ENCODE peak calls at places on chromosomes 13 and 19, in five cellular contexts. V is H1, J is IMR-90, W is mesendoderm, S is neuronal stem cell. H is an unnamed sample.
A peak's percentile ranks its signal among the peaks of the same experiment; 100 is the strongest.

GRCh38 chr19:47357788-47358680 is 8.9 kb downstream of the DHX34 start:
- DNase-seq in S (no peak), V (peak; percentile 73), W (peak; percentile 52), J (no peak), H (no peak)

GRCh38 chr19:1907563-1908363 is 2.6 kb downstream of the ADAT3 start:
- DNase-seq in V (no peak), J (no peak), S (no peak), W (no peak), H (peak; percentile 92)

GRCh38 chr19:11737964-11738745 is 591 bp downstream of the ZNF823 start:
- DNase-seq in V (peak; percentile 62), W (peak; percentile 52), S (no peak), J (peak; percentile 12), H (peak; percentile 87)

GRCh38 chr19:33346665-33347064 is 26.8 kb upstream of the CEBPG start:
- DNase-seq in S (no peak), J (no peak), V (no peak), W (no peak), H (no peak)

GRCh38 chr13:47408546-47409319 is 511.9 kb upstream of the HTR2A start:
- DNase-seq in W (no peak), V (no peak), J (no peak), S (no peak), H (no peak)

GRCh38 chr13:21055016-21055415 is 6.4 kb downstream of the LATS2 start:
- DNase-seq in W (no peak), S (no peak), J (no peak), V (no peak), H (no peak)

GRCh38 chr13:77494226-77494625 is 41.3 kb upstream of the SCEL start:
- DNase-seq in J (no peak), W (no peak), S (no peak), V (no peak), H (no peak)

GRCh38 chr19:5006201-5006600 is 37.3 kb downstream of the KDM4B start:
- DNase-seq in V (no peak), W (peak; percentile 23), S (no peak), J (peak; percentile 60), H (no peak)

GRCh38 chr13:111413407-111414187 is 93.2 kb downstream of the TEX29 start:
- DNase-seq in S (no peak), V (no peak), J (no peak), W (no peak), H (no peak)

GRCh38 chr13:53873558-53873957 is 844.9 kb downstream of the OLFM4 start:
- DNase-seq in S (no peak), J (no peak), V (no peak), W (no peak), H (no peak)

GRCh38 chr13:51453959-51454703 is 1.3 kb upstream of the INTS6 start:
- DNase-seq in S (peak; percentile 8), J (peak; percentile 6), V (no peak), W (peak; percentile 61), H (no peak)

GRCh38 chr19:51407631-51408131 is 9.8 kb downstream of the SIGLEC10 start:
- DNase-seq in J (peak; percentile 17), S (no peak), V (no peak), W (peak; percentile 79), H (no peak)

GRCh38 chr19:7238091-7238490 is 56.1 kb downstream of the INSR start:
- DNase-seq in J (no peak), V (no peak), W (no peak), S (no peak), H (no peak)

GRCh38 chr19:39430675-39431593 is 4.8 kb downstream of the RPS16 start:
- DNase-seq in V (peak; percentile 60), J (peak; percentile 100), S (no peak), W (peak; percentile 81), H (peak; percentile 86)

GRCh38 chr13:102677122-102677521 is 17.7 kb downstream of the METTL21C start:
- DNase-seq in J (no peak), S (no peak), V (no peak), W (no peak), H (no peak)

GRCh38 chr13:23778007-23778687 is 111.1 kb downstream of the MIPEP start:
- DNase-seq in V (no peak), J (peak; percentile 83), W (no peak), S (no peak), H (no peak)

GRCh38 chr13:50923272-50923671 is 13.7 kb downstream of the RNASEH2B start:
- DNase-seq in S (no peak), J (no peak), V (no peak), W (no peak), H (no peak)

GRCh38 chr19:852136-853013 is at the start of gene ELANE:
- DNase-seq in J (no peak), S (no peak), W (no peak), V (no peak), H (no peak)

GRCh38 chr13:27044837-27045570 is 126.6 kb downstream of the USP12 start:
- DNase-seq in V (peak; percentile 35), W (no peak), J (no peak), S (no peak), H (no peak)

GRCh38 chr19:17779281-17779930 is 15.5 kb upstream of the B3GNT3 start:
- DNase-seq in V (peak; percentile 79), J (peak; percentile 15), W (peak; percentile 95), S (peak; percentile 66), H (no peak)

GRCh38 chr13:40916207-40916998 is 102.7 kb downstream of the ELF1 start:
- DNase-seq in J (peak; percentile 21), W (no peak), V (no peak), S (no peak), H (peak; percentile 38)

GRCh38 chr19:12527034-12527836 is 24.0 kb downstream of the ZNF564 start:
- DNase-seq in W (peak; percentile 78), V (no peak), S (no peak), J (peak; percentile 41), H (no peak)

GRCh38 chr19:36093146-36093662 is 17.7 kb upstream of the OVOL3 start:
- DNase-seq in W (no peak), J (no peak), S (no peak), V (no peak), H (no peak)

GRCh38 chr13:65292488-65292901 is 1937.6 kb downstream of the PCDH9 start:
- DNase-seq in W (peak; percentile 96), V (no peak), S (no peak), J (peak; percentile 86), H (no peak)

GRCh38 chr13:69565334-69565733 is 542.3 kb upstream of the ATXN8OS start:
- DNase-seq in J (no peak), V (no peak), S (no peak), W (peak; percentile 78), H (peak; percentile 57)

GRCh38 chr19:37947778-37948177 is 40.8 kb downstream of the SIPA1L3 start:
- DNase-seq in S (no peak), V (no peak), W (no peak), J (no peak), H (no peak)

GRCh38 chr13:33217256-33217655 is 68.3 kb downstream of the STARD13 start:
- DNase-seq in V (no peak), J (no peak), S (no peak), W (no peak), H (no peak)

GRCh38 chr13:33219926-33220325 is 65.6 kb downstream of the STARD13 start:
- DNase-seq in J (no peak), S (no peak), W (no peak), V (no peak), H (no peak)

GRCh38 chr13:33213797-33214196 is 71.8 kb downstream of the STARD13 start:
- DNase-seq in S (no peak), W (no peak), J (peak; percentile 65), V (no peak), H (no peak)

GRCh38 chr13:33218426-33218825 is 67.1 kb downstream of the STARD13 start:
- DNase-seq in V (no peak), J (no peak), S (no peak), W (no peak), H (peak; percentile 76)

GRCh38 chr13:33218020-33218419 is 67.5 kb downstream of the STARD13 start:
- DNase-seq in S (no peak), J (peak; percentile 71), V (no peak), W (peak; percentile 94), H (peak; percentile 95)
- H3K9ac ChIP-seq in S (no peak overlapping the region), J (no peak overlapping the region), V (no peak overlapping the region), W (no peak overlapping the region), H (no peak overlapping the region)

DNA sequence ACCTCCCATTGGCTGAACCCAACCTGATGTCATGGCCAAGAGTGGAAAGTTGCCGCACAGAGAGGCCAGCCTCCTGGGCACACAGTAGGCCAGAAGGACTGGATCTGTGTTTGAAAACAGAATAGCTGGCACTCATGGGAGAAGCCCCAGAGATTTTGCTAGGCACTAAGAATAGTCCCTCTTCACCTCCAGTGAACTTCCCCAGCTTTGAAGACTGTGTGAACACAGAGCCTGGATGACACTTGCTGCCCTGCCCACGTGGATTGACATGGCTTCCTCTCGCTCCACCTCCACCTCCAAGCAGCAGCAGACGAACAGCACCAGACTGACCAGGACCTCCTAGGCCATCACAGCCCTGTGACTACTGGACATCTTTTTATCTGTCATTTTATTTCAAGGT is 37.9 kb upstream of the KL start:
- DNase-seq in J (no peak), W (no peak), V (no peak), S (no peak), H (no peak)
- H2AK5ac ChIP-seq in J (no peak overlapping the region), W (no peak overlapping the region), V (no peak overlapping the region), S (peak overlapping the region; percentile 73), H (no peak overlapping the region)

GRCh38 chr19:49952475-49952829 is 8.5 kb downstream of the SIGLEC11 start:
- DNase-seq in W (no peak), V (no peak), J (no peak), S (no peak), H (no peak)

GRCh38 chr19:49954933-49955332 is 6.0 kb downstream of the SIGLEC11 start:
- DNase-seq in S (no peak), V (no peak), W (no peak), J (peak; percentile 16), H (no peak)

GRCh38 chr19:49952906-49953305 is 8.1 kb downstream of the SIGLEC11 start:
- DNase-seq in W (no peak), J (no peak), V (no peak), S (no peak), H (no peak)

GRCh38 chr19:49953376-49953775 is 7.6 kb downstream of the SIGLEC11 start:
- DNase-seq in S (no peak), V (no peak), W (no peak), J (no peak), H (no peak)

DNA sequence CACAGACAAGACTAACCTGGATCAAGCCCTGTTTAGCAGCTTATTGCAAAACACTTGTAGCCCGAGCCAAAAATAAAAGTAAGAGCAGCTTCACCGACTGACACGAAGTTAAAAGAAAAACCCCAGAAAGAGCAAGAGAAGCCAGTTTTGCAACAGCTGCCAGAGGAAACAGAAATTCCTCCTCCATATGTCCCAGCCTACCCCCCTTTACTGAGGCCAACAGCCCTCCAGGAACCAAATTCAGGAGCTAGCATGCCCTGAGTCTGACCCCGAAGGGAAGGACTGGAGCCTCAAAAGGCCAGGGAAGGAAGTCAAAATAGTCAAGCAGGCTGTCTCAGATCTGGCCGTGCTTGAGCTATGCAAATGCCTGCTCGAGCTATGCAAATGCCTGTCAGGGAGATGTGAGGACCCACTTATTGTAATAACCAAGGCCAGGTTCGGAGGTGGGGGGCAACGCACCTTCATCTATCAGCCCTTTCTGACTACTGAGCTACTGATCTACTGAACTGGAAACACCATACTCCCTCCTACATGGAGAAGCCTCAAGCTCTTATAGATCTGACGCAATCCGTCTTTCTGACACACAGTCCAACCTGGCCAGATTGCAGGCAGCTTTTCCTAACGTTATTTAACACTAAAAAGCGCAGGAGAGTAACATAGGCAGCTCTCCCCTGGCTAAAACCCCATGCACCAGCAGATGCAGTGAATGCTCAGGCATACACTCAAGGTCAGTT is 6.7 kb downstream of the SIGLEC11 start:
- DNase-seq in W (no peak), S (no peak), J (peak; percentile 14), V (no peak), H (no peak)
- H3K4me1 ChIP-seq in W (no peaks in the 10 kb centered on the region), S (peaks cover 10% of the 10 kb centered on the region), J (no peaks in the 10 kb centered on the region), V (peaks cover 17% of the 10 kb centered on the region), H (no peaks in the 10 kb centered on the region)

GRCh38 chr19:43668406-43669158 is 1.4 kb downstream of the PLAUR start:
- DNase-seq in W (peak; percentile 100), J (peak; percentile 99), S (peak; percentile 99), V (peak; percentile 99), H (peak; percentile 100)
- H3K9ac ChIP-seq in W (peak overlapping the region; percentile 48), J (peak overlapping the region; percentile 83), S (no peak overlapping the region), V (no peak overlapping the region), H (no peak overlapping the region)

H was measured in trophoblast cell.